ENCODE peak calls at places on chromosomes 16 and 17, in five cellular contexts. One of them, this sample, is unnamed.

GRCh38 chr16:3131755-3132377 is 3.0 kb upstream of the ZNF213 start:
- DNase-seq in mesenchymal stem cell: peak; percentile 63
- DNase-seq in fibroblast of lung: peak; percentile 25
- DNase-seq in IMR-90: peak; percentile 35
- DNase-seq in HCT116: no peak
- DNase-seq in this sample: peak; percentile 76

GRCh38 chr17:2854662-2855061 is 58.4 kb downstream of the RAP1GAP2 start:
- DNase-seq in mesenchymal stem cell: no peak
- DNase-seq in fibroblast of lung: no peak
- DNase-seq in IMR-90: no peak
- DNase-seq in HCT116: no peak
- DNase-seq in this sample: no peak

GRCh38 chr16:7361416-7362129 is 28.9 kb downstream of the RBFOX1 start:
- DNase-seq in mesenchymal stem cell: no peak
- DNase-seq in fibroblast of lung: no peak
- DNase-seq in IMR-90: no peak
- DNase-seq in HCT116: no peak
- DNase-seq in this sample: no peak

GRCh38 chr17:47279062-47279801 is 25.6 kb downstream of the ITGB3 start:
- DNase-seq in mesenchymal stem cell: peak; percentile 99
- DNase-seq in fibroblast of lung: peak; percentile 99
- DNase-seq in IMR-90: peak; percentile 97
- DNase-seq in HCT116: no peak
- DNase-seq in this sample: peak; percentile 52

GRCh38 chr16:89909777-89910716 is 8.6 kb upstream of the MC1R start:
- DNase-seq in mesenchymal stem cell: peak; percentile 74
- DNase-seq in fibroblast of lung: peak; percentile 73
- DNase-seq in IMR-90: peak; percentile 64
- DNase-seq in HCT116: peak; percentile 42
- DNase-seq in this sample: peak; percentile 84

GRCh38 chr16:3187798-3188674 is at the start of gene OR1F1:
- DNase-seq in mesenchymal stem cell: peak; percentile 72
- DNase-seq in fibroblast of lung: peak; percentile 77
- DNase-seq in IMR-90: peak; percentile 80
- DNase-seq in HCT116: peak; percentile 81
- DNase-seq in this sample: no peak

GRCh38 chr17:32461853-32462617 is 17.7 kb downstream of the PSMD11 start:
- DNase-seq in mesenchymal stem cell: peak; percentile 75
- DNase-seq in fibroblast of lung: peak; percentile 51
- DNase-seq in IMR-90: peak; percentile 52
- DNase-seq in HCT116: peak; percentile 51
- DNase-seq in this sample: peak; percentile 72

GRCh38 chr17:8995711-8996110 is 25.6 kb upstream of the NTN1 start:
- DNase-seq in mesenchymal stem cell: no peak
- DNase-seq in fibroblast of lung: no peak
- DNase-seq in IMR-90: no peak
- DNase-seq in HCT116: no peak
- DNase-seq in this sample: no peak

GRCh38 chr17:8647202-8647601 is 16.7 kb upstream of the MYH10 start:
- DNase-seq in mesenchymal stem cell: no peak
- DNase-seq in fibroblast of lung: no peak
- DNase-seq in IMR-90: no peak
- DNase-seq in HCT116: no peak
- DNase-seq in this sample: no peak

GRCh38 chr17:48043171-48043570 is 5.0 kb upstream of the NFE2L1 start:
- DNase-seq in mesenchymal stem cell: no peak
- DNase-seq in fibroblast of lung: no peak
- DNase-seq in IMR-90: no peak
- DNase-seq in HCT116: no peak
- DNase-seq in this sample: no peak

GRCh38 chr17:80224683-80225082 is 4.5 kb downstream of the SLC26A11 start:
- DNase-seq in mesenchymal stem cell: no peak
- DNase-seq in fibroblast of lung: no peak
- DNase-seq in IMR-90: no peak
- DNase-seq in HCT116: no peak
- DNase-seq in this sample: no peak

GRCh38 chr17:1055751-1056645 is 59.1 kb downstream of the TIMM22 start:
- DNase-seq in mesenchymal stem cell: peak; percentile 72
- DNase-seq in fibroblast of lung: peak; percentile 44
- DNase-seq in IMR-90: peak; percentile 59
- DNase-seq in HCT116: no peak
- DNase-seq in this sample: peak; percentile 81

GRCh38 chr16:24776486-24777220 is 47.2 kb downstream of the TNRC6A start:
- DNase-seq in mesenchymal stem cell: no peak
- DNase-seq in fibroblast of lung: peak; percentile 79
- DNase-seq in IMR-90: peak; percentile 33
- DNase-seq in HCT116: no peak
- DNase-seq in this sample: no peak

DNA sequence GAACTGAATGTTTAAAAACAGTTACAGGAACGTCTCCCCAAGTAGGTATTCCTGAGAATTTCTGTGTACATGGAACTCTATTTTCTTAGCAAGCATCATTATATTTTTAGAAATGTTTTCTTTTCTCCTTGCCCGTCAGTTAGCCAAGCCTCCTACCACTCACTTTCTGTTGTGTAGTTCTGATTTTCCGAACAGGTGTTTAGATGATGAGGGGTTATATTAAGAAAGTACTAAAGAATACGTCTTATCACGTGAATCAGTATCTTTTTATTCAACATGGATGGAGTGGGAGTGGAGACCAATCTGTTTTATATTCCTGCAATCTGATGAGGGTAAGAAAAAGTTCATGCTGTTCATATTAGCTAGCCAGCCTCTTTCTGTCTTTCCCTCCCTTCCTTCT is 29.4 kb downstream of the MSI2 start:
- DNase-seq in mesenchymal stem cell: no peak
- DNase-seq in fibroblast of lung: no peak
- DNase-seq in IMR-90: no peak
- DNase-seq in HCT116: no peak
- DNase-seq in this sample: no peak
- H2AFZ ChIP-seq in mesenchymal stem cell: no peak overlapping the region
- H2AFZ ChIP-seq in fibroblast of lung: no peak overlapping the region
- H2AFZ ChIP-seq in IMR-90: no peak overlapping the region
- H2AFZ ChIP-seq in HCT116: no peak overlapping the region
- H2AFZ ChIP-seq in this sample: no peak overlapping the region

GRCh38 chr16:10743227-10743609 is 424 bp upstream of the NUBP1 start:
- DNase-seq in mesenchymal stem cell: no peak
- DNase-seq in fibroblast of lung: no peak
- DNase-seq in IMR-90: no peak
- DNase-seq in HCT116: no peak
- DNase-seq in this sample: no peak

GRCh38 chr16:10740000-10740844 is 3.4 kb upstream of the NUBP1 start:
- DNase-seq in mesenchymal stem cell: no peak
- DNase-seq in fibroblast of lung: no peak
- DNase-seq in IMR-90: no peak
- DNase-seq in HCT116: no peak
- DNase-seq in this sample: no peak

GRCh38 chr16:10743610-10744369 is at the start of gene NUBP1:
- DNase-seq in mesenchymal stem cell: peak; percentile 98
- DNase-seq in fibroblast of lung: peak; percentile 98
- DNase-seq in IMR-90: peak; percentile 97
- DNase-seq in HCT116: peak; percentile 97
- DNase-seq in this sample: peak; percentile 99

GRCh38 chr16:10740845-10741208 is 2.8 kb upstream of the NUBP1 start:
- DNase-seq in mesenchymal stem cell: no peak
- DNase-seq in fibroblast of lung: no peak
- DNase-seq in IMR-90: no peak
- DNase-seq in HCT116: no peak
- DNase-seq in this sample: no peak

GRCh38 chr16:10741844-10742243 is 1.8 kb upstream of the NUBP1 start:
- DNase-seq in mesenchymal stem cell: no peak
- DNase-seq in fibroblast of lung: peak; percentile 30
- DNase-seq in IMR-90: peak; percentile 36
- DNase-seq in HCT116: no peak
- DNase-seq in this sample: no peak
- H2AFZ ChIP-seq in mesenchymal stem cell: no peak overlapping the region
- H2AFZ ChIP-seq in fibroblast of lung: no peak overlapping the region
- H2AFZ ChIP-seq in IMR-90: peak overlapping the region; percentile 16
- H2AFZ ChIP-seq in HCT116: no peak overlapping the region
- H2AFZ ChIP-seq in this sample: no peak overlapping the region

GRCh38 chr16:53773881-53774280 is 69.9 kb downstream of the FTO start:
- DNase-seq in mesenchymal stem cell: no peak
- DNase-seq in fibroblast of lung: peak; percentile 61
- DNase-seq in IMR-90: no peak
- DNase-seq in HCT116: no peak
- DNase-seq in this sample: no peak
- H2AFZ ChIP-seq in mesenchymal stem cell: no peak overlapping the region
- H2AFZ ChIP-seq in fibroblast of lung: no peak overlapping the region
- H2AFZ ChIP-seq in IMR-90: no peak overlapping the region
- H2AFZ ChIP-seq in HCT116: no peak overlapping the region
- H2AFZ ChIP-seq in this sample: no peak overlapping the region

GRCh38 chr17:75061618-75062017 is 14.6 kb downstream of the KCTD2 start:
- DNase-seq in mesenchymal stem cell: no peak
- DNase-seq in fibroblast of lung: no peak
- DNase-seq in IMR-90: no peak
- DNase-seq in HCT116: no peak
- DNase-seq in this sample: no peak

GRCh38 chr17:75061055-75061438 is 14.0 kb downstream of the KCTD2 start:
- DNase-seq in mesenchymal stem cell: no peak
- DNase-seq in fibroblast of lung: no peak
- DNase-seq in IMR-90: no peak
- DNase-seq in HCT116: no peak
- DNase-seq in this sample: no peak

GRCh38 chr17:75063201-75063600 is 16.2 kb downstream of the KCTD2 start:
- DNase-seq in mesenchymal stem cell: no peak
- DNase-seq in fibroblast of lung: no peak
- DNase-seq in IMR-90: no peak
- DNase-seq in HCT116: no peak
- DNase-seq in this sample: no peak

GRCh38 chr17:75060434-75061054 is 13.5 kb downstream of the KCTD2 start:
- DNase-seq in mesenchymal stem cell: no peak
- DNase-seq in fibroblast of lung: no peak
- DNase-seq in IMR-90: no peak
- DNase-seq in HCT116: no peak
- DNase-seq in this sample: no peak

GRCh38 chr17:75059369-75060345 is 12.6 kb downstream of the KCTD2 start:
- DNase-seq in mesenchymal stem cell: peak; percentile 78
- DNase-seq in fibroblast of lung: peak; percentile 50
- DNase-seq in IMR-90: peak; percentile 81
- DNase-seq in HCT116: no peak
- DNase-seq in this sample: peak; percentile 69
- H2AFZ ChIP-seq in mesenchymal stem cell: no peak overlapping the region
- H2AFZ ChIP-seq in fibroblast of lung: no peak overlapping the region
- H2AFZ ChIP-seq in IMR-90: peak overlapping the region; percentile 0
- H2AFZ ChIP-seq in HCT116: no peak overlapping the region
- H2AFZ ChIP-seq in this sample: no peak overlapping the region

DNA sequence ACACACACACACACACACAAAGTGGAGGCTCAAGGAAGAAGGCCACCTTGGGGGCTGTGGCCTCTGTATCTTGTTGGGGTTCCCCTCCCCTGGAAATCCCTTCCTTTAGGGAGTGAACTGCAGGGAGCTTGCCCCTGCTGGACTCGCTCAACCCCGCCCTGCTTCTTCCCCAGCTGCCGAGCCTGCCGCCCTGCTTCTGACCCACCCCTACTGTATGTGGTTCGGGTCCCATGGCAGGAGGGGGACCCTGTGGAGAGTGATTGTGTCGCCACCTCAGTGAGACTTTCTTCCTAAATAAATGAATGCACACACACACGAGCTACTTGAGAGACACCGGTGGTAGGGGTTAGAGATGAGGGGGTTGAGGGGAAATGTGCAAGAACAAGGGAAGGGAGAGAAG is 99.1 kb downstream of the SDK2 start:
- DNase-seq in mesenchymal stem cell: no peak
- DNase-seq in fibroblast of lung: no peak
- DNase-seq in IMR-90: no peak
- DNase-seq in HCT116: no peak
- DNase-seq in this sample: no peak
- H2AFZ ChIP-seq in mesenchymal stem cell: no peak overlapping the region
- H2AFZ ChIP-seq in fibroblast of lung: no peak overlapping the region
- H2AFZ ChIP-seq in IMR-90: no peak overlapping the region
- H2AFZ ChIP-seq in HCT116: no peak overlapping the region
- H2AFZ ChIP-seq in this sample: no peak overlapping the region

DNA sequence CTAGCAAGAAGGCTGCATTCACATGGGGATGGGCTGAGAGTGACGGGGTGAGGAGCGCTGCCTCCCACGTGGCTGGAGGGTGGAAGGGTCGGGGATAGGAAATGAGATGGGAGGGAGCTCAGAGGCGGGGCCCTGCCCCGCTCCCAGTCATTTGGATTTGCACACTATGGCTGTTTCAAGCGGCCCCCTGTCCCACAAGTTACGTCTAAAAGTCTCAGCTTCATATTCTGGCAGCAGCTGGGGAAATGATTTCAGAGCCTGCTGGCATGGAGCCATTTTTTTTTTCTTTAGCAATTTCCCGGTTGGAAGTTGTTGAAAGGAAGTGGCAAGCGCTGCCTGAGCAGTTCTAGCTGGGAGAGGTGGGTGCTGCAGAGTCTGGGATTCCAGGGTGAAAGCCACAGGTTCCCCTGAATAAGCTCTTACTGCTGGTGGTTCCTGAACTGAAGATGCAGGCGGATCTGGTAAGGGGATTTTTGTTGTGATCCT is 70.9 kb upstream of the LGALS9 start:
- DNase-seq in mesenchymal stem cell: peak; percentile 85
- DNase-seq in fibroblast of lung: peak; percentile 91
- DNase-seq in IMR-90: peak; percentile 93
- DNase-seq in HCT116: no peak
- DNase-seq in this sample: peak; percentile 84
- H2AFZ ChIP-seq in mesenchymal stem cell: no peak overlapping the region
- H2AFZ ChIP-seq in fibroblast of lung: no peak overlapping the region
- H2AFZ ChIP-seq in IMR-90: peak overlapping the region; percentile 83
- H2AFZ ChIP-seq in HCT116: no peak overlapping the region
- H2AFZ ChIP-seq in this sample: no peak overlapping the region

GRCh38 chr17:6775871-6776405 is at the start of gene FBXO39:
- DNase-seq in mesenchymal stem cell: no peak
- DNase-seq in fibroblast of lung: no peak
- DNase-seq in IMR-90: no peak
- DNase-seq in HCT116: no peak
- DNase-seq in this sample: no peak
- H2AFZ ChIP-seq in mesenchymal stem cell: no peak within 1 kb of the TSS
- H2AFZ ChIP-seq in fibroblast of lung: no peak within 1 kb of the TSS
- H2AFZ ChIP-seq in IMR-90: no peak within 1 kb of the TSS
- H2AFZ ChIP-seq in HCT116: no peak within 1 kb of the TSS
- H2AFZ ChIP-seq in this sample: no peak within 1 kb of the TSS

GRCh38 chr16:64882385-64882784 is 239.5 kb downstream of the CDH11 start:
- DNase-seq in mesenchymal stem cell: no peak
- DNase-seq in fibroblast of lung: no peak
- DNase-seq in IMR-90: no peak
- DNase-seq in HCT116: no peak
- DNase-seq in this sample: no peak

GRCh38 chr16:64878964-64879363 is 242.9 kb downstream of the CDH11 start:
- DNase-seq in mesenchymal stem cell: no peak
- DNase-seq in fibroblast of lung: no peak
- DNase-seq in IMR-90: no peak
- DNase-seq in HCT116: no peak
- DNase-seq in this sample: no peak

DNA sequence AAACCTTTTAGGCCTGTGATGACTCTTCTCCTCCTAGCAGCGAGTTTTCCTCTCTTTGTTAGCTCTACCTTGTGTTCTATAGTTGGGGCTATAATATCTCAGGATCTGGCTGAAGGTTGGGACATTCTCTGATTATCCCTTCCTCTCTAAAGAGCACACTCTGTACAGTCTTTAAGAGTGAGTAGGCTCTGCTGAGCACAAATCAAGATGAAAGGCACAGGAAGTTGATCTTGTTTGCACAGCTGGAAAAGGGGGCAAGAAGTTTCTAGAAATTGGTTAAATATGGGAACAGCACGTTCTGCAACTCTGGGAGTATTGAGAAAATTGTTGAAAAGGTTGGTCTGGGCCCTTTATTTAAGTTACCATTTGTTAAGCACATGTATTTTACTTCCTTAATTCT is 240.9 kb downstream of the CDH11 start:
- DNase-seq in mesenchymal stem cell: no peak
- DNase-seq in fibroblast of lung: no peak
- DNase-seq in IMR-90: peak; percentile 15
- DNase-seq in HCT116: no peak
- DNase-seq in this sample: no peak
- H2AFZ ChIP-seq in mesenchymal stem cell: no peak overlapping the region
- H2AFZ ChIP-seq in fibroblast of lung: no peak overlapping the region
- H2AFZ ChIP-seq in IMR-90: no peak overlapping the region
- H2AFZ ChIP-seq in HCT116: no peak overlapping the region
- H2AFZ ChIP-seq in this sample: no peak overlapping the region

GRCh38 chr17:38443356-38444026 is 15.2 kb downstream of the ARHGAP23 start:
- DNase-seq in mesenchymal stem cell: no peak
- DNase-seq in fibroblast of lung: no peak
- DNase-seq in IMR-90: no peak
- DNase-seq in HCT116: no peak
- DNase-seq in this sample: no peak
- H2AFZ ChIP-seq in mesenchymal stem cell: no peak overlapping the region
- H2AFZ ChIP-seq in fibroblast of lung: no peak overlapping the region
- H2AFZ ChIP-seq in IMR-90: no peak overlapping the region
- H2AFZ ChIP-seq in HCT116: no peak overlapping the region
- H2AFZ ChIP-seq in this sample: no peak overlapping the region